ENCODE peak calls at places on chromosomes 2 and 18, in eight cellular contexts. F is NCI-H460; C is stimulated activated CD8-positive, alpha-beta memory T cell treated with anti-CD3 and anti-CD28 coated beads, Interleukin-2, amount 100 ng/mL, for 1 hour; W is nephron progenitor cell; B is left ventricle myocardium inferior; K is RWPE1; L is T-helper 2 cell; V is Caki2. S is an unnamed sample.
A peak's percentile ranks its signal among the peaks of the same experiment; 100 is the strongest.

GRCh38 chr18:26685438-26686173 is 137.3 kb upstream of the KCTD1 start:
- DNase-seq in F (no peak), C (no peak), W (peak; percentile 9), B (no peak), K (no peak), L (no peak), V (no peak), S (no peak)

GRCh38 chr2:231479455-231479854 is 15.2 kb upstream of the NCL start:
- DNase-seq in F (no peak), C (no peak), W (no peak), B (no peak), K (no peak), L (no peak), V (no peak), S (no peak)

GRCh38 chr2:165293439-165294420 is 54.5 kb downstream of the SCN2A start:
- DNase-seq in F (peak; percentile 80), C (no peak), W (peak; percentile 57), B (no peak), K (peak; percentile 66), L (peak; percentile 4), V (peak; percentile 84), S (peak; percentile 66)

GRCh38 chr2:45922577-45922988 is 271.1 kb downstream of the PRKCE start:
- DNase-seq in F (no peak), C (no peak), W (no peak), B (peak; percentile 72), K (peak; percentile 25), L (no peak), V (no peak), S (no peak)

GRCh38 chr2:143334837-143335236 is 205.6 kb downstream of the ARHGAP15 start:
- DNase-seq in F (no peak), C (no peak), W (no peak), B (no peak), K (no peak), L (no peak), V (no peak), S (no peak)

GRCh38 chr2:201507725-201508124 is 56.2 kb downstream of the STRADB start:
- DNase-seq in F (no peak), C (no peak), W (no peak), B (no peak), K (no peak), L (no peak), V (no peak), S (no peak)

GRCh38 chr2:221060335-221060734 is 511.8 kb downstream of the EPHA4 start:
- DNase-seq in F (no peak), C (no peak), W (no peak), B (no peak), K (no peak), L (no peak), V (no peak), S (no peak)

GRCh38 chr2:191376981-191377629 is 131.9 kb downstream of the MYO1B start:
- DNase-seq in F (peak; percentile 83), C (no peak), W (peak; percentile 38), B (peak; percentile 50), K (peak; percentile 84), L (no peak), V (peak; percentile 76), S (no peak)

GRCh38 chr2:130755234-130756040 is at the start of gene AMER3:
- DNase-seq in F (no peak), C (no peak), W (no peak), B (no peak), K (no peak), L (no peak), V (no peak), S (no peak)

GRCh38 chr2:54470241-54470938 is 14.3 kb downstream of the SPTBN1 start:
- DNase-seq in F (no peak), C (no peak), W (no peak), B (no peak), K (no peak), L (no peak), V (no peak), S (no peak)

GRCh38 chr2:234495801-234496441 is 960 bp downstream of the ARL4C start:
- DNase-seq in F (no peak), C (no peak), W (peak; percentile 39), B (peak; percentile 22), K (no peak), L (peak; percentile 18), V (no peak), S (no peak)

GRCh38 chr2:173571021-173571821 is 216.5 kb downstream of the CDCA7 start:
- DNase-seq in F (peak; percentile 40), C (no peak), W (peak; percentile 17), B (no peak), K (no peak), L (no peak), V (peak; percentile 50), S (peak; percentile 5)

GRCh38 chr18:1663879-1664705 is 759.4 kb downstream of the ADCYAP1 start:
- DNase-seq in F (peak; percentile 24), C (no peak), W (peak; percentile 68), B (peak; percentile 43), K (peak; percentile 20), L (no peak), V (peak; percentile 25), S (peak; percentile 3)

GRCh38 chr2:235008584-235009044 is 56.8 kb downstream of the SH3BP4 start:
- DNase-seq in F (no peak), C (no peak), W (no peak), B (no peak), K (peak; percentile 91), L (no peak), V (no peak), S (no peak)

GRCh38 chr2:150413890-150414289 is 73.6 kb downstream of the RND3 start:
- DNase-seq in F (no peak), C (no peak), W (no peak), B (no peak), K (no peak), L (no peak), V (no peak), S (no peak)

GRCh38 chr2:180416553-180417113 is 409.5 kb upstream of the CWC22 start:
- DNase-seq in F (no peak), C (no peak), W (no peak), B (no peak), K (no peak), L (no peak), V (no peak), S (no peak)

GRCh38 chr2:11980809-11981208 is 234.4 kb downstream of the LPIN1 start:
- DNase-seq in F (no peak), C (no peak), W (no peak), B (no peak), K (no peak), L (no peak), V (no peak), S (no peak)

GRCh38 chr18:42365550-42365949 is 410.5 kb downstream of the PIK3C3 start:
- DNase-seq in F (no peak), C (no peak), W (no peak), B (no peak), K (no peak), L (no peak), V (no peak), S (no peak)

S was measured in GM13977.